ENCODE peak calls at places on chromosomes 5 and 9, in eight cellular contexts. One of them, this sample, is unnamed.

GRCh38 chr5:151020304-151021031 is at the start of gene GPX3:
- DNase-seq in NCI-H1436 treated with DMSO at 0.1 percent for 48 hours: no peak
- DNase-seq in psoas muscle: peak
- DNase-seq in amniotic stem cell: no peak
- DNase-seq in left ventricle myocardium superior: peak
- DNase-seq in SK-N-DZ: peak
- DNase-seq in NCI-H1092 treated with DMSO at 0.1 percent for 48 hours: peak
- DNase-seq in aorta: peak
- DNase-seq in this sample: no peak

GRCh38 chr5:4700082-4700481 is 440.0 kb upstream of the ADAMTS16 start:
- DNase-seq in NCI-H1436 treated with DMSO at 0.1 percent for 48 hours: no peak
- DNase-seq in SK-N-DZ: peak
- DNase-seq in psoas muscle: peak
- DNase-seq in aorta: peak
- DNase-seq in NCI-H1092 treated with DMSO at 0.1 percent for 48 hours: peak
- DNase-seq in left ventricle myocardium superior: peak
- DNase-seq in amniotic stem cell: no peak
- DNase-seq in this sample: no peak

GRCh38 chr5:173671121-173671949 is 54.9 kb upstream of the BOD1 start:
- DNase-seq in left ventricle myocardium superior: peak
- DNase-seq in SK-N-DZ: peak
- DNase-seq in NCI-H1092 treated with DMSO at 0.1 percent for 48 hours: no peak
- DNase-seq in NCI-H1436 treated with DMSO at 0.1 percent for 48 hours: no peak
- DNase-seq in aorta: peak
- DNase-seq in amniotic stem cell: no peak
- DNase-seq in psoas muscle: peak
- DNase-seq in this sample: peak

GRCh38 chr5:84724683-84725082 is 340.0 kb upstream of the EDIL3 start:
- DNase-seq in SK-N-DZ: no peak
- DNase-seq in left ventricle myocardium superior: no peak
- DNase-seq in NCI-H1436 treated with DMSO at 0.1 percent for 48 hours: no peak
- DNase-seq in amniotic stem cell: peak
- DNase-seq in psoas muscle: no peak
- DNase-seq in NCI-H1092 treated with DMSO at 0.1 percent for 48 hours: no peak
- DNase-seq in aorta: no peak
- DNase-seq in this sample: peak

GRCh38 chr9:133825555-133826198 is 87.5 kb upstream of the SARDH start:
- DNase-seq in SK-N-DZ: no peak
- DNase-seq in NCI-H1092 treated with DMSO at 0.1 percent for 48 hours: no peak
- DNase-seq in amniotic stem cell: peak
- DNase-seq in left ventricle myocardium superior: no peak
- DNase-seq in psoas muscle: no peak
- DNase-seq in NCI-H1436 treated with DMSO at 0.1 percent for 48 hours: no peak
- DNase-seq in aorta: no peak
- DNase-seq in this sample: no peak

GRCh38 chr9:111442360-111443027 is 41.7 kb downstream of the ECPAS start:
- DNase-seq in amniotic stem cell: no peak
- DNase-seq in NCI-H1092 treated with DMSO at 0.1 percent for 48 hours: no peak
- DNase-seq in psoas muscle: no peak
- DNase-seq in NCI-H1436 treated with DMSO at 0.1 percent for 48 hours: no peak
- DNase-seq in aorta: no peak
- DNase-seq in left ventricle myocardium superior: no peak
- DNase-seq in SK-N-DZ: no peak
- DNase-seq in this sample: no peak

GRCh38 chr5:55180016-55180415 is 7.0 kb upstream of the CDC20B start:
- DNase-seq in NCI-H1092 treated with DMSO at 0.1 percent for 48 hours: no peak
- DNase-seq in amniotic stem cell: no peak
- DNase-seq in left ventricle myocardium superior: no peak
- DNase-seq in aorta: no peak
- DNase-seq in psoas muscle: no peak
- DNase-seq in SK-N-DZ: no peak
- DNase-seq in NCI-H1436 treated with DMSO at 0.1 percent for 48 hours: no peak
- DNase-seq in this sample: no peak

GRCh38 chr5:134465856-134466240 is 54.2 kb upstream of the CDKN2AIPNL start:
- DNase-seq in aorta: peak
- DNase-seq in SK-N-DZ: peak
- DNase-seq in psoas muscle: peak
- DNase-seq in NCI-H1092 treated with DMSO at 0.1 percent for 48 hours: peak
- DNase-seq in left ventricle myocardium superior: peak
- DNase-seq in NCI-H1436 treated with DMSO at 0.1 percent for 48 hours: no peak
- DNase-seq in amniotic stem cell: peak
- DNase-seq in this sample: peak

GRCh38 chr5:175059687-175060194 is 335.4 kb downstream of the MSX2 start:
- DNase-seq in aorta: peak
- DNase-seq in NCI-H1436 treated with DMSO at 0.1 percent for 48 hours: no peak
- DNase-seq in SK-N-DZ: peak
- DNase-seq in psoas muscle: peak
- DNase-seq in left ventricle myocardium superior: peak
- DNase-seq in amniotic stem cell: no peak
- DNase-seq in NCI-H1092 treated with DMSO at 0.1 percent for 48 hours: peak
- DNase-seq in this sample: no peak

GRCh38 chr9:90034071-90034470 is 429.3 kb downstream of the GADD45G start:
- DNase-seq in psoas muscle: no peak
- DNase-seq in aorta: no peak
- DNase-seq in NCI-H1436 treated with DMSO at 0.1 percent for 48 hours: no peak
- DNase-seq in left ventricle myocardium superior: no peak
- DNase-seq in amniotic stem cell: no peak
- DNase-seq in NCI-H1092 treated with DMSO at 0.1 percent for 48 hours: no peak
- DNase-seq in SK-N-DZ: no peak
- DNase-seq in this sample: no peak

GRCh38 chr9:135760465-135760864 is 58.5 kb downstream of the KCNT1 start:
- DNase-seq in psoas muscle: no peak
- DNase-seq in SK-N-DZ: no peak
- DNase-seq in NCI-H1092 treated with DMSO at 0.1 percent for 48 hours: no peak
- DNase-seq in left ventricle myocardium superior: no peak
- DNase-seq in amniotic stem cell: no peak
- DNase-seq in NCI-H1436 treated with DMSO at 0.1 percent for 48 hours: no peak
- DNase-seq in aorta: no peak
- DNase-seq in this sample: no peak

GRCh38 chr9:3336951-3337350 is 188.8 kb downstream of the RFX3 start:
- DNase-seq in NCI-H1436 treated with DMSO at 0.1 percent for 48 hours: no peak
- DNase-seq in left ventricle myocardium superior: no peak
- DNase-seq in psoas muscle: no peak
- DNase-seq in NCI-H1092 treated with DMSO at 0.1 percent for 48 hours: no peak
- DNase-seq in SK-N-DZ: no peak
- DNase-seq in aorta: no peak
- DNase-seq in amniotic stem cell: no peak
- DNase-seq in this sample: no peak

GRCh38 chr9:1709347-1709746 is 305.8 kb upstream of the SMARCA2 start:
- DNase-seq in aorta: no peak
- DNase-seq in NCI-H1436 treated with DMSO at 0.1 percent for 48 hours: no peak
- DNase-seq in left ventricle myocardium superior: no peak
- DNase-seq in NCI-H1092 treated with DMSO at 0.1 percent for 48 hours: no peak
- DNase-seq in amniotic stem cell: no peak
- DNase-seq in SK-N-DZ: no peak
- DNase-seq in psoas muscle: no peak
- DNase-seq in this sample: no peak

GRCh38 chr9:83449981-83450380 is 88.2 kb downstream of the FRMD3 start:
- DNase-seq in left ventricle myocardium superior: peak
- DNase-seq in amniotic stem cell: no peak
- DNase-seq in psoas muscle: no peak
- DNase-seq in NCI-H1436 treated with DMSO at 0.1 percent for 48 hours: no peak
- DNase-seq in aorta: no peak
- DNase-seq in SK-N-DZ: no peak
- DNase-seq in NCI-H1092 treated with DMSO at 0.1 percent for 48 hours: peak
- DNase-seq in this sample: no peak

GRCh38 chr9:128553695-128554094 is 1.3 kb downstream of the SPTAN1 start:
- DNase-seq in NCI-H1092 treated with DMSO at 0.1 percent for 48 hours: no peak
- DNase-seq in aorta: no peak
- DNase-seq in left ventricle myocardium superior: no peak
- DNase-seq in psoas muscle: no peak
- DNase-seq in NCI-H1436 treated with DMSO at 0.1 percent for 48 hours: no peak
- DNase-seq in amniotic stem cell: peak
- DNase-seq in SK-N-DZ: peak
- DNase-seq in this sample: peak

GRCh38 chr5:170070556-170071412 is 34.9 kb upstream of the FOXI1 start:
- DNase-seq in NCI-H1092 treated with DMSO at 0.1 percent for 48 hours: peak
- DNase-seq in aorta: no peak
- DNase-seq in psoas muscle: no peak
- DNase-seq in SK-N-DZ: peak
- DNase-seq in amniotic stem cell: peak
- DNase-seq in left ventricle myocardium superior: peak
- DNase-seq in NCI-H1436 treated with DMSO at 0.1 percent for 48 hours: no peak
- DNase-seq in this sample: no peak

GRCh38 chr5:90613918-90614504 is 55.4 kb downstream of the ADGRV1 start:
- DNase-seq in psoas muscle: no peak
- DNase-seq in amniotic stem cell: no peak
- DNase-seq in left ventricle myocardium superior: no peak
- DNase-seq in SK-N-DZ: no peak
- DNase-seq in NCI-H1436 treated with DMSO at 0.1 percent for 48 hours: no peak
- DNase-seq in NCI-H1092 treated with DMSO at 0.1 percent for 48 hours: no peak
- DNase-seq in aorta: no peak
- DNase-seq in this sample: no peak

This sample was measured in retinal pigment epithelial cell.